ENCODE peak calls at places on chromosomes 1 and 21, in ten cellular contexts. T, S, G, V, C, L, R, F, B and K are unnamed samples.

GRCh38 chr1:216722841-216723240 is 388 bp downstream of the ESRRG start:
- DNase-seq in V (no peak), S (no peak), G (no peak), F (no peak), R (no peak), T (no peak), L (no peak), C (no peak), B (no peak), K (no peak)

GRCh38 chr1:228079601-228080263 is 2.8 kb upstream of the ARF1 start:
- DNase-seq in R (peak; percentile 59), G (no peak), T (no peak), B (no peak), S (no peak), V (no peak), C (no peak), F (no peak), L (no peak), K (no peak)

GRCh38 chr1:29052951-29053350 is 70.8 kb downstream of the TMEM200B start:
- DNase-seq in R (no peak), F (no peak), T (no peak), G (no peak), V (no peak), S (no peak), C (no peak), B (no peak), L (no peak), K (no peak)

GRCh38 chr21:31660134-31660565 is 657 bp downstream of the SOD1 start:
- DNase-seq in G (no peak), T (peak; percentile 43), S (no peak), R (no peak), B (no peak), L (peak; percentile 36), C (peak; percentile 22), V (peak; percentile 36), F (no peak), K (no peak)

GRCh38 chr1:19007491-19008441 is 51.3 kb upstream of the IFFO2 start:
- DNase-seq in T (peak; percentile 51), V (no peak), C (peak; percentile 3), S (no peak), L (peak; percentile 74), F (no peak), G (peak; percentile 17), B (no peak), R (peak; percentile 95), K (no peak)

GRCh38 chr1:200039849-200040479 is 12.5 kb downstream of the NR5A2 start:
- DNase-seq in B (no peak), R (no peak), S (no peak), L (no peak), G (no peak), F (no peak), T (no peak), V (no peak), C (no peak), K (no peak)

GRCh38 chr1:187408217-187409004 is 579.7 kb downstream of the PLA2G4A start:
- DNase-seq in R (no peak), L (peak; percentile 41), T (no peak), B (no peak), S (no peak), V (peak; percentile 67), G (no peak), C (no peak), F (no peak), K (no peak)

GRCh38 chr1:62428351-62428750 is 8.5 kb upstream of the USP1 start:
- DNase-seq in G (no peak), L (no peak), R (no peak), B (no peak), F (no peak), V (no peak), S (no peak), T (no peak), C (no peak), K (no peak)

GRCh38 chr1:33342041-33342723 is 21.3 kb upstream of the A3GALT2 start:
- DNase-seq in S (no peak), B (no peak), L (peak; percentile 94), G (peak; percentile 63), F (peak; percentile 91), R (peak; percentile 81), C (peak; percentile 91), T (peak; percentile 56), V (peak; percentile 98), K (no peak)

GRCh38 chr21:39715804-39716397 is 29.1 kb upstream of the IGSF5 start:
- DNase-seq in R (no peak), V (peak; percentile 47), F (no peak), L (peak; percentile 30), S (peak; percentile 38), T (peak; percentile 69), B (peak; percentile 68), C (peak; percentile 45), G (peak; percentile 30), K (no peak)

GRCh38 chr1:145878724-145879123 is 6.9 kb downstream of the ANKRD35 start:
- DNase-seq in G (no peak), T (no peak), V (no peak), L (no peak), R (no peak), C (no peak), B (no peak), F (no peak), S (no peak), K (no peak)

GRCh38 chr1:145879775-145880174 is 5.9 kb downstream of the ANKRD35 start:
- DNase-seq in F (no peak), S (no peak), B (no peak), C (no peak), G (no peak), R (no peak), V (no peak), L (no peak), T (no peak), K (no peak)

GRCh38 chr1:145872421-145872891 is 13.2 kb downstream of the ANKRD35 start:
- DNase-seq in C (peak; percentile 53), F (no peak), L (no peak), R (no peak), S (no peak), T (peak; percentile 58), B (no peak), G (peak; percentile 62), V (peak; percentile 52), K (no peak)

GRCh38 chr1:145874646-145875045 is 11.0 kb downstream of the ANKRD35 start:
- DNase-seq in R (no peak), F (no peak), G (no peak), V (no peak), S (no peak), B (no peak), C (no peak), L (no peak), T (no peak), K (no peak)

GRCh38 chr1:145877923-145878486 is 7.7 kb downstream of the ANKRD35 start:
- DNase-seq in R (no peak), B (no peak), L (no peak), T (no peak), C (no peak), G (no peak), F (no peak), V (no peak), S (no peak), K (no peak)
- H3K27me3 ChIP-seq in R (no peaks in the 10 kb centered on the region), B (no peaks in the 10 kb centered on the region), L (no peaks in the 10 kb centered on the region), T (no peaks in the 10 kb centered on the region), C (no peaks in the 10 kb centered on the region), G (no peaks in the 10 kb centered on the region), F (no peaks in the 10 kb centered on the region), V (peaks cover 10% of the 10 kb centered on the region), S (no peaks in the 10 kb centered on the region), K (no peaks in the 10 kb centered on the region)

GRCh38 chr1:31705080-31705866 is 1.5 kb upstream of the COL16A1 start:
- DNase-seq in F (no peak), S (peak; percentile 60), G (peak; percentile 32), R (no peak), C (peak; percentile 19), L (peak; percentile 83), T (peak; percentile 64), V (peak; percentile 77), B (peak; percentile 94), K (no peak)

GRCh38 chr1:31702836-31703404 is 897 bp downstream of the COL16A1 start:
- DNase-seq in V (no peak), R (no peak), C (no peak), B (no peak), F (no peak), T (no peak), L (peak; percentile 27), S (no peak), G (no peak), K (no peak)

GRCh38 chr1:31706384-31707058 is 2.7 kb upstream of the COL16A1 start:
- DNase-seq in L (no peak), G (no peak), R (no peak), V (no peak), S (no peak), C (no peak), B (no peak), F (no peak), T (no peak), K (no peak)

GRCh38 chr1:31703431-31704260 is at the start of gene COL16A1:
- DNase-seq in T (peak; percentile 79), F (no peak), C (peak; percentile 53), R (no peak), G (peak; percentile 64), S (no peak), V (peak; percentile 81), L (peak; percentile 72), B (peak; percentile 50), K (no peak)

DNA sequence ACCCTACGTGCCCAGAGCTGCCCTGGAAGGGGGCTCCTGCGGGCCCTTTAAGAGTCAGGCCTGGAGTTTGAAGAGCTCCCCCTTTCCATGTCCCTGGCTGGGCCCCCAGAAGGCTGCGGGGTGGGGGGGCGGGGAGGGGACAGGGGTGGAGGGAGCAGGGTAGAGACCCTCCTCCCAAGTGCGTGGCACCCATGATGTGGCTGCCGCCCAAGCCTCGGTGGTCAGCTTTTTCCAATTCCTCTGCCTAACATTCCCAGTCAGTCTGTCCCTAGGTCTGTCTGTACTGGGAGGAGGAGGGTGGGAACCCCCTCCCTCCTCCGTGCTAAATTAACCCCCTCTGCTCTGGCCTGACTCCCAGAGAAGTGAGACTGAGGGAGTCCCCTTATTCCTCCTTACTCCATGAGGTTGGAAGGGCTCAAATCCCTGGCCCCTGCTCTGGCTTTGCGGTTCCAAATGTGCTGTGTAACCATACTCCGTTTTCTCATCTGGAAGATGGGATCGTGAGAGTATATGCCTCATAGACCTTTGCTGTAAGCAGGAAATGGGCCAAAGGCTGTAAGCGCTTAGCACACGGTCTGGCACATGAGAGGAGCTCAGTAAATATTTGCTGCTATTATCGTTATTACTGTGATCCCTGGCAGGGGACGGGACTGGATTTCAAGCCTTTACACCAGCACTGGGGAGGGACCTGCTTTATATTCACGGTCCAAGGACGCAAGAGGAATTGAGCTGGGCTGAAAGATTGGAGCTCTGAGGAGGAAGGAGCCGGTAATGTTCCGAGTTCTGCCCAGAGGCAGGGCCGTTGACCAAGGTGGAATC is 653 bp upstream of the COL16A1 start:
- DNase-seq in R (no peak), C (peak; percentile 72), B (no peak), V (peak; percentile 72), G (no peak), F (no peak), S (no peak), L (peak; percentile 76), T (peak; percentile 43), K (no peak)
- H3K27me3 ChIP-seq in R (no peaks in the 10 kb centered on the region), C (no peaks in the 10 kb centered on the region), B (peaks cover 16% of the 10 kb centered on the region), V (no peaks in the 10 kb centered on the region), G (no peaks in the 10 kb centered on the region), F (no peaks in the 10 kb centered on the region), S (no peaks in the 10 kb centered on the region), L (no peaks in the 10 kb centered on the region), T (no peaks in the 10 kb centered on the region), K (no peaks in the 10 kb centered on the region)

GRCh38 chr1:174221681-174222080 is 62.4 kb downstream of the RABGAP1L start:
- DNase-seq in B (no peak), R (no peak), C (no peak), L (no peak), V (no peak), F (no peak), S (no peak), T (no peak), G (no peak), K (no peak)
- H3K27me3 ChIP-seq in B (no peaks in the 10 kb centered on the region), R (no peaks in the 10 kb centered on the region), C (no peaks in the 10 kb centered on the region), L (no peaks in the 10 kb centered on the region), V (no peaks in the 10 kb centered on the region), F (no peaks in the 10 kb centered on the region), S (no peaks in the 10 kb centered on the region), T (no peaks in the 10 kb centered on the region), G (no peaks in the 10 kb centered on the region), K (no peaks in the 10 kb centered on the region)

GRCh38 chr1:94336991-94337390 is 81.2 kb upstream of the ABCD3 start:
- DNase-seq in T (no peak), B (no peak), F (no peak), V (no peak), L (no peak), S (no peak), G (no peak), R (no peak), C (no peak), K (no peak)
- H3K27me3 ChIP-seq in T (no peaks in the 10 kb centered on the region), B (peaks cover 8% of the 10 kb centered on the region), F (no peaks in the 10 kb centered on the region), V (no peaks in the 10 kb centered on the region), L (no peaks in the 10 kb centered on the region), S (no peaks in the 10 kb centered on the region), G (no peaks in the 10 kb centered on the region), R (no peaks in the 10 kb centered on the region), C (no peaks in the 10 kb centered on the region), K (no peaks in the 10 kb centered on the region)